ENCODE peak calls at places on chromosomes 13 and 19, in four cellular contexts. One of them, this sample, is unnamed.

GRCh38 chr19:33280351-33280921 is 21.9 kb downstream of the CEBPA start:
- DNase-seq in epithelial cell of esophagus: no peak
- DNase-seq in substantia nigra: no peak
- DNase-seq in HT1080: no peak
- DNase-seq in this sample: no peak

GRCh38 chr19:17340302-17340870 is 3.0 kb downstream of the GTPBP3 start:
- DNase-seq in epithelial cell of esophagus: peak
- DNase-seq in substantia nigra: no peak
- DNase-seq in HT1080: no peak
- DNase-seq in this sample: no peak

GRCh38 chr13:52969373-52969772 is 59.2 kb upstream of the OLFM4 start:
- DNase-seq in epithelial cell of esophagus: no peak
- DNase-seq in substantia nigra: no peak
- DNase-seq in HT1080: no peak
- DNase-seq in this sample: no peak

GRCh38 chr13:48158290-48158689 is 63.4 kb upstream of the MED4 start:
- DNase-seq in epithelial cell of esophagus: peak
- DNase-seq in substantia nigra: no peak
- DNase-seq in HT1080: no peak
- DNase-seq in this sample: no peak

GRCh38 chr19:5130371-5131030 is 161.6 kb downstream of the KDM4B start:
- DNase-seq in epithelial cell of esophagus: no peak
- DNase-seq in substantia nigra: no peak
- DNase-seq in HT1080: no peak
- DNase-seq in this sample: no peak

GRCh38 chr19:41868120-41868988 is 8.3 kb downstream of the RPS19 start:
- DNase-seq in epithelial cell of esophagus: no peak
- DNase-seq in substantia nigra: no peak
- DNase-seq in HT1080: no peak
- DNase-seq in this sample: no peak

GRCh38 chr13:76741624-76742023 is 144.6 kb downstream of the KCTD12 start:
- DNase-seq in epithelial cell of esophagus: no peak
- DNase-seq in substantia nigra: no peak
- DNase-seq in HT1080: no peak
- DNase-seq in this sample: no peak

GRCh38 chr13:113584205-113584869 is at the start of gene TFDP1:
- DNase-seq in epithelial cell of esophagus: peak
- DNase-seq in substantia nigra: peak
- DNase-seq in HT1080: peak
- DNase-seq in this sample: peak

GRCh38 chr19:48945817-48946216 is 8.9 kb upstream of the BAX start:
- DNase-seq in epithelial cell of esophagus: no peak
- DNase-seq in substantia nigra: no peak
- DNase-seq in HT1080: no peak
- DNase-seq in this sample: no peak

GRCh38 chr19:3145909-3146676 is 10.3 kb downstream of the GNA15 start:
- DNase-seq in epithelial cell of esophagus: no peak
- DNase-seq in substantia nigra: peak
- DNase-seq in HT1080: no peak
- DNase-seq in this sample: no peak

GRCh38 chr19:10135551-10136334 is 16.0 kb upstream of the EIF3G start:
- DNase-seq in epithelial cell of esophagus: peak
- DNase-seq in substantia nigra: no peak
- DNase-seq in HT1080: no peak
- DNase-seq in this sample: no peak

GRCh38 chr19:47074621-47075020 is 26.2 kb upstream of the TMEM160 start:
- DNase-seq in epithelial cell of esophagus: no peak
- DNase-seq in substantia nigra: no peak
- DNase-seq in HT1080: no peak
- DNase-seq in this sample: no peak

GRCh38 chr13:80571346-80572307 is 230.7 kb upstream of the SPRY2 start:
- DNase-seq in epithelial cell of esophagus: no peak
- DNase-seq in substantia nigra: no peak
- DNase-seq in HT1080: no peak
- DNase-seq in this sample: no peak

GRCh38 chr19:7257148-7258041 is 36.8 kb downstream of the INSR start:
- DNase-seq in epithelial cell of esophagus: no peak
- DNase-seq in substantia nigra: no peak
- DNase-seq in HT1080: no peak
- DNase-seq in this sample: no peak